ENCODE peak calls at places on chromosomes 4 and X, in six cellular contexts. S is K562, W is HepG2, Y is GM12891, J is H1, D is SK-N-SH. Z is an unnamed sample.

GRCh38 chr4:185991750-185992149 is 77.2 kb upstream of the TLR3 start:
- DNase-seq in W (no peak), D (no peak), Y (no peak), J (no peak), S (no peak), Z (no peak)

GRCh38 chrX:74534569-74535038 is 79.8 kb downstream of the RLIM start:
- DNase-seq in D (no peak), W (no peak), Y (no peak), S (no peak), J (no peak), Z (no peak)

GRCh38 chr4:113878718-113879117 is 100.7 kb downstream of the ARSJ start:
- DNase-seq in Y (no peak), D (peak), S (no peak), J (peak), W (peak), Z (no peak)

GRCh38 chrX:149877636-149878035 is 3.3 kb upstream of the MAGEA8 start:
- DNase-seq in Y (no peak), J (no peak), W (no peak), S (no peak), D (no peak), Z (no peak)

GRCh38 chr4:145406970-145407369 is 74.7 kb upstream of the SMAD1 start:
- DNase-seq in S (no peak), J (no peak), Y (no peak), D (no peak), W (no peak), Z (no peak)

GRCh38 chr4:111639120-111639519 is 506.1 kb upstream of the FAM241A start:
- DNase-seq in Y (no peak), S (no peak), D (no peak), J (no peak), W (no peak), Z (no peak)

GRCh38 chrX:152987801-152988200 is 6.1 kb downstream of the PNMA5 start:
- DNase-seq in Y (no peak), S (no peak), D (no peak), J (no peak), W (no peak), Z (no peak)

GRCh38 chrX:45400380-45400779 is 199.7 kb upstream of the DIPK2B start:
- DNase-seq in W (no peak), S (no peak), Y (no peak), D (no peak), J (no peak), Z (no peak)

GRCh38 chr4:149218672-149219071 is 597.0 kb downstream of the IQCM start:
- DNase-seq in W (no peak), S (no peak), Y (no peak), D (no peak), J (no peak), Z (no peak)

GRCh38 chr4:58247792-58248191 is 1137.6 kb upstream of the IGFBP7 start:
- DNase-seq in W (no peak), S (no peak), J (no peak), Y (no peak), D (no peak), Z (no peak)

GRCh38 chr4:25759101-25759500 is 103.5 kb downstream of the SLC34A2 start:
- DNase-seq in S (no peak), D (no peak), Y (no peak), J (no peak), W (no peak), Z (no peak)

GRCh38 chr4:112411781-112412281 is 104.1 kb downstream of the NEUROG2 start:
- DNase-seq in D (no peak), W (no peak), Y (no peak), S (no peak), J (peak), Z (no peak)

GRCh38 chr4:1080961-1081688 is 32.2 kb downstream of the RNF212 start:
- DNase-seq in Y (no peak), D (no peak), S (peak), W (no peak), J (no peak), Z (no peak)

GRCh38 chrX:69179380-69179911 is 14.2 kb upstream of the PJA1 start:
- DNase-seq in D (peak), Y (no peak), S (no peak), J (no peak), W (no peak), Z (no peak)

GRCh38 chr4:8506373-8507250 is 66.0 kb downstream of the TRMT44 start:
- DNase-seq in J (no peak), D (no peak), Y (no peak), W (no peak), S (no peak), Z (no peak)

GRCh38 chr4:1981251-1982055 is 27.3 kb downstream of the NELFA start:
- DNase-seq in W (no peak), S (peak), J (no peak), D (peak), Y (no peak), Z (no peak)

GRCh38 chr4:153067376-153067775 is 131.3 kb downstream of the FHDC1 start:
- DNase-seq in W (peak), Y (no peak), S (peak), D (no peak), J (no peak), Z (no peak)

GRCh38 chr4:184282895-184283654 is 65.4 kb upstream of the ENPP6 start:
- DNase-seq in S (no peak), J (no peak), Y (no peak), W (no peak), D (no peak), Z (no peak)

GRCh38 chrX:24837966-24838365 is 144.2 kb downstream of the POLA1 start:
- DNase-seq in W (no peak), S (no peak), D (no peak), Y (no peak), J (no peak), Z (no peak)

GRCh38 chr4:25788839-25789238 is 73.9 kb downstream of the SEL1L3 start:
- DNase-seq in Y (no peak), W (no peak), D (no peak), S (no peak), J (no peak), Z (no peak)

GRCh38 chr4:177108708-177109107 is 201.0 kb upstream of the NEIL3 start:
- DNase-seq in D (no peak), J (no peak), Y (no peak), W (no peak), S (no peak), Z (no peak)

GRCh38 chr4:48960988-48961635 is 25.0 kb upstream of the CWH43 start:
- DNase-seq in S (no peak), W (no peak), Y (no peak), D (no peak), J (no peak), Z (no peak)

GRCh38 chrX:53251307-53251706 is 26.3 kb upstream of the KDM5C start:
- DNase-seq in W (no peak), D (no peak), J (no peak), Y (no peak), S (no peak), Z (no peak)

GRCh38 chrX:46306103-46306502 is 239.1 kb downstream of the ZNF674 start:
- DNase-seq in D (no peak), W (no peak), Y (no peak), S (no peak), J (no peak), Z (no peak)

GRCh38 chr4:139108567-139109128 is 68.4 kb downstream of the ELF2 start:
- DNase-seq in W (no peak), J (no peak), D (no peak), Y (no peak), S (no peak), Z (no peak)

GRCh38 chr4:42786350-42787070 is 106.0 kb upstream of the GRXCR1 start:
- DNase-seq in W (no peak), J (no peak), D (no peak), Y (no peak), S (no peak), Z (no peak)

GRCh38 chr4:108342325-108342986 is 173.7 kb upstream of the LEF1 start:
- DNase-seq in Y (no peak), D (no peak), J (no peak), W (no peak), S (no peak), Z (no peak)

GRCh38 chrX:45756562-45756961 is 555.9 kb upstream of the DIPK2B start:
- DNase-seq in W (no peak), D (no peak), Y (no peak), S (no peak), J (no peak), Z (no peak)

GRCh38 chr4:146521543-146522097 is at the start of gene SLC10A7:
- DNase-seq in S (peak), D (peak), J (peak), W (peak), Y (peak), Z (peak)

GRCh38 chr4:38082424-38083374 is 122.5 kb downstream of the PTTG2 start:
- DNase-seq in J (no peak), S (no peak), W (no peak), Y (no peak), D (no peak), Z (no peak)

GRCh38 chr4:38078590-38079381 is 118.6 kb downstream of the PTTG2 start:
- DNase-seq in Y (no peak), D (no peak), W (peak), S (no peak), J (no peak), Z (no peak)

GRCh38 chr4:38080061-38080531 is 119.9 kb downstream of the PTTG2 start:
- DNase-seq in Y (no peak), S (no peak), D (no peak), W (no peak), J (no peak), Z (no peak)

GRCh38 chr4:38077791-38078489 is 117.7 kb downstream of the PTTG2 start:
- DNase-seq in S (no peak), Y (no peak), J (no peak), D (no peak), W (peak), Z (no peak)

GRCh38 chr4:38080575-38080974 is 120.4 kb downstream of the PTTG2 start:
- DNase-seq in J (no peak), S (no peak), Y (no peak), W (no peak), D (no peak), Z (no peak)
- TF ChIP-seq TAF1 in J (no peak), S (no peak), Y (no peak), W (no peak), D (no peak), Z (no peak)

GRCh38 chr4:85496933-85497332 is 22.0 kb downstream of the ARHGAP24 start:
- DNase-seq in J (no peak), S (no peak), Y (no peak), D (no peak), W (no peak), Z (no peak)

GRCh38 chr4:85499573-85499972 is 24.6 kb downstream of the ARHGAP24 start:
- DNase-seq in J (no peak), W (no peak), D (no peak), S (no peak), Y (no peak), Z (no peak)

GRCh38 chr4:85496146-85496849 is 21.3 kb downstream of the ARHGAP24 start:
- DNase-seq in J (no peak), S (no peak), Y (no peak), D (no peak), W (no peak), Z (no peak)

GRCh38 chr4:85500110-85500867 is 25.3 kb downstream of the ARHGAP24 start:
- DNase-seq in S (no peak), W (no peak), J (no peak), Y (no peak), D (no peak), Z (no peak)

DNA sequence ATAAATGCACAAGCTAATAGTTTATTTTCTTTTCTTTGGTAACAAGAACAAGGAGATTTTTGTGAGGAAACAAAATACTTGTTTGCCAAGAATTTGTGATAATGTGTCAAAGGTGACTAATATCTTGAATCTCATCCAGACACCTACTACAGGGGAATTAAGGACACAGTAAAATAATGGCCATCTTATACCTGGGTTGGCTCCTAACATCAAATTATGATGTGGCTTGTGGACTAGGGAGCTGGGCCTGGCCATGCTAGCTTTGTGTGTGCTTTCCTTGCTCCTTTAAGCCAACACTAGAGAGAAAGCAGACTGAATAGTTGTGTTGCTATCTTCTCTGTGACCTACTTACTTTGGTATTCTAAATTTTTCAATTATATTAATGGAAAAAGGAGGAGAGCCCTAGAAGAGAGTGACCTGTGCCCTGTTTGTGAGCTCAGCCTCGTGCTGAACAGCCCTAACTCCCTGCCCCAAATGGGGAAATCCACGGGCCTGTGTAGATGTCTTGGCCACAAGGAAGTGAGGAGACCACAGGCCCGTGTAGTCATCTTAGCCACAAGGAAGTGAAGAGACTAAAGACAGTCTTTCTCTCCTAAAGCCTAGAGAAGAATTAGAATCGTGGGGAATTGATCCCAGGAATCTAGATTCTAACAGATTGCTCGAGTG is 23.3 kb downstream of the ARHGAP24 start:
- DNase-seq in W (no peak), J (no peak), D (no peak), Y (no peak), S (no peak), Z (peak)
- TF ChIP-seq TAF1 in W (no peak), J (no peak), D (no peak), Y (no peak), S (no peak), Z (no peak)

DNA sequence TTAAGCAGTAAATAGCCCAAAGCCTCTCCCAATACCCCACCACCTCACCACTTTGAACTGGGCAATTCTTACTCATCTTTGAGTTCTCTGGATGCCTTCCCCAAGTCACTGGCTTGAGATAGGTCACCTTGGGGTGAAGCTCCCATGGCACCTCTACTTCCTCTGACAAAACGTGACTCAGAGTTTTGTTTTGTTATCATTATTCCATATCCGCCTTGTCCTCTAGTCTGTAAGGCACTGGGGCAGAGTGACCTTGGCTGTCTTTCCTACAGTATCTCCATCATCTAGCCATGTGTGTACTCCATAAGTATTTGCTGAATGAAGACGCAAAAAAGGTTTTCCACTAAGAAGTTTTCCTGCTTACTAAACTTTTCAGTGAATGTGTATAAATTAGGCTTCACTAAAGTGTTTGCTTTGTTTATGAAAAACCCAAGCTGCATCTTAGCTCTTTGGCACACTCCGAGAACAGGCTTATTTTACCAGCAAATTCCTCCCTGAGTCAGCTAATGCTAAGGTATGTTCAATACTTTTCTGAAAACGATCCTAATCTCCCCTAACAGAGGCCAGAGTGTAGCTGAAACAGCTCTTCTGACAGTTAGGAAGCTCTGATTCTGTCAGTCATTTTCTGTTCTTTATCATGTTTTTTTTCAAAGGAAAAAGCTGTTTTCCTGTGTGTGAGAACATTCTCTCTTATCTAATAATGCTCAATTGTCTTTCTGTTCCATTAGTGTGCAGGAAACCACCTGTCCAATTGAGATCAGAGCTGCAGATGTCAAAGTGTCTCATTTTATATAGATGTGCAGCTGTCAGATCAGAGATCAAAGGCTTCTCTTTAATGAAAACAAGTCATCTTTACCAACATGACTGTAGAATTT is 30.2 kb upstream of the TSPAN5 start:
- DNase-seq in J (no peak), D (peak), W (peak), S (peak), Y (no peak), Z (no peak)
- TF ChIP-seq TAF1 in J (no peak), D (no peak), W (no peak), S (no peak), Y (no peak), Z (no peak)

GRCh38 chr4:159256037-159256436 is 153.2 kb downstream of the RAPGEF2 start:
- DNase-seq in D (no peak), S (no peak), J (no peak), Y (no peak), W (no peak), Z (no peak)

GRCh38 chr4:159250751-159251325 is 148.0 kb downstream of the RAPGEF2 start:
- DNase-seq in W (no peak), D (no peak), Y (no peak), S (no peak), J (no peak), Z (no peak)

GRCh38 chr4:159248383-159249178 is 145.7 kb downstream of the RAPGEF2 start:
- DNase-seq in W (peak), Y (no peak), J (no peak), D (peak), S (no peak), Z (no peak)

GRCh38 chr4:159252491-159252890 is 149.6 kb downstream of the RAPGEF2 start:
- DNase-seq in J (no peak), S (no peak), W (no peak), Y (no peak), D (no peak), Z (no peak)
- TF ChIP-seq TAF1 in J (no peak), S (no peak), W (no peak), Y (no peak), D (no peak), Z (no peak)

DNA sequence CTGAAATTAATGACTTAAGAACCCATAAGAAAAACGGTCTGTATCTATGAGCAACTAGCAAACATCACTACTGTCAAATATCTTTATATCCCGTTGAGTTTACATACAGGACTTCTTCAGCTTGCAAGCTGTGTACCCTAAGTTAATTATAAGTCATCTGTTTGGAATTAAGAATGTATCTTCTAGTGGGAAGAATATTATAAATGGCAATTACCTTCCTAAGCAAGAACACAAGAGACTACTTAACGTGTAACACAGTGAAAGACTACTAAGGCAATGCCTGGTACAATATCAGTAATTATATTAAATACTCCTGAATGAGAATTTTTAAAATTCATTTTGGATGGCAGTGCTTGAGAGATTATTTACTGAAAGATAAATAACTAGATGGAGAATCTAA is 58.5 kb downstream of the ADGRA3 start:
- DNase-seq in S (no peak), J (no peak), W (no peak), Y (no peak), D (no peak), Z (no peak)
- TF ChIP-seq TAF1 in S (no peak), J (no peak), W (no peak), Y (no peak), D (no peak), Z (no peak)

DNA sequence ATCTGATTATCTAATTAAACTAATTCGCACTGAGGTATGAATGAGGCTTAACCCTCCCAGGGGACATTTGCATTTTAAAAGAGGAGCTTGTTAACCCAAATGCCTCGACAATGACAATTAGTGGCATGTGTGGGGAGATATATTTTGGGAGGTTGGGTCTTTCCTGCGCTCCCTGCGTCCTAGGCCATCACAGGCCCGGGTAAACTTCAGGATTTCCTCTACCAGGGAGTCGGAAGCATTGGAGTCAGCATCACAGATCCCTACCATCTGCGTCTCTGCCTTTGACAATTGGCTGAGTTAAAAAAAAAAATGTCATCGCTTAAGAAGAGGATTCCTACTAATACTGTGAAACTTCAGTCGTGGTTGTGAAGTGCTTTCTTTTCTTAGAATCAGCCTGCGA is 50.6 kb downstream of the TENM3 start:
- DNase-seq in W (no peak), J (no peak), S (no peak), Y (no peak), D (no peak), Z (no peak)
- TF ChIP-seq TAF1 in W (no peak), J (no peak), S (no peak), Y (no peak), D (no peak), Z (no peak)